ENCODE peak calls at places on chromosomes 11 and 22, in six cellular contexts. A is stimulated activated CD8-positive, alpha-beta memory T cell treated with anti-CD3 and anti-CD28 coated beads, Interleukin-4, amount 100 ng/mL, for 4 hours; S is stimulated activated CD4-positive, alpha-beta T cell treated with anti-CD3 and anti-CD28 coated beads, Interleukin-4, amount 100 ng/mL, for 48 hours; Q is activated T-cell treated with anti-CD3 and anti-CD28 coated beads, Interleukin-2, amount 50 U/mL, for 72 hours; Z is occipital lobe; B is NAMALWA. L is an unnamed sample.

GRCh38 chr11:8063319-8063718 is 17.7 kb upstream of the TUB start:
- DNase-seq in Q (no peak), Z (no peak), B (no peak), S (no peak), A (no peak), L (no peak)

GRCh38 chr22:17777005-17777716 is 2.9 kb upstream of the BID start:
- DNase-seq in A (peak; percentile 46), B (peak; percentile 78), Q (peak; percentile 77), Z (no peak), S (peak; percentile 46), L (no peak)

GRCh38 chr11:98455500-98456186 is 565.1 kb upstream of the CNTN5 start:
- DNase-seq in S (no peak), Q (no peak), Z (no peak), A (no peak), B (peak; percentile 13), L (no peak)

GRCh38 chr11:66559141-66559861 is 9.1 kb downstream of the CTSF start:
- DNase-seq in B (no peak), A (no peak), Z (no peak), S (peak; percentile 24), Q (no peak), L (no peak)

GRCh38 chr22:47918276-47918928 is 1156.0 kb downstream of the TBC1D22A start:
- DNase-seq in A (peak; percentile 4), Q (peak; percentile 44), S (no peak), B (no peak), Z (no peak), L (no peak)

GRCh38 chr11:69245041-69245440 is 48.9 kb upstream of the MYEOV start:
- DNase-seq in Z (no peak), Q (no peak), B (no peak), A (no peak), S (no peak), L (no peak)

GRCh38 chr22:36762687-36763260 is 13.1 kb downstream of the IFT27 start:
- DNase-seq in S (no peak), A (no peak), Q (no peak), Z (no peak), B (no peak), L (no peak)

GRCh38 chr22:37340331-37341262 is 58.3 kb downstream of the CYTH4 start:
- DNase-seq in Z (peak; percentile 69), B (no peak), S (no peak), Q (no peak), A (no peak), L (no peak)

GRCh38 chr11:78079232-78080083 is at the start of gene NDUFC2:
- DNase-seq in Z (peak; percentile 75), B (peak; percentile 68), S (peak; percentile 60), A (peak; percentile 40), Q (peak; percentile 73), L (no peak)

L was measured in esophagus squamous epithelium.